ENCODE peak calls at places on chromosomes 13 and 19, in six cellular contexts. S is kidney, T is lung, D is body of pancreas, L is IMR-90, N is A549. M is an unnamed sample. For H3K4me1, the result is how much of the 10 kb centered on the place peaks cover.

GRCh38 chr13:52665325-52665724 is 12.7 kb downstream of the SUGT1 start:
- DNase-seq in T (no peak), L (peak), N (peak), S (no peak), D (no peak), M (no peak)

GRCh38 chr19:2549701-2550191 is 73.8 kb downstream of the GADD45B start:
- DNase-seq in S (peak), D (peak), L (peak), N (no peak), T (peak), M (no peak)

GRCh38 chr19:10450853-10451609 is 30.7 kb downstream of the PDE4A start:
- DNase-seq in L (no peak), T (no peak), D (no peak), S (peak), N (peak), M (no peak)

GRCh38 chr13:102777716-102778115 is 4.1 kb upstream of the TEX30 start:
- DNase-seq in S (no peak), T (no peak), D (no peak), N (no peak), L (no peak), M (no peak)

GRCh38 chr19:44570984-44571684 is 41.7 kb upstream of the CEACAM20 start:
- DNase-seq in S (no peak), T (peak), D (peak), N (peak), L (peak), M (peak)

GRCh38 chr13:27793377-27794074 is 1.2 kb downstream of the GSX1 start:
- DNase-seq in D (no peak), T (no peak), L (no peak), S (no peak), N (no peak), M (no peak)

GRCh38 chr19:34926361-34926684 is 380 bp upstream of the ZNF30 start:
- DNase-seq in S (no peak), D (no peak), T (no peak), L (no peak), N (no peak), M (no peak)

GRCh38 chr13:87344176-87344575 is 327.0 kb upstream of the SLITRK5 start:
- DNase-seq in S (no peak), L (no peak), T (no peak), D (no peak), N (no peak), M (no peak)

GRCh38 chr19:28468701-28469459 is 744.1 kb downstream of the UQCRFS1 start:
- DNase-seq in S (peak), N (no peak), L (no peak), T (no peak), D (peak), M (no peak)

GRCh38 chr19:35725216-35725861 is 7.5 kb downstream of the KMT2B start:
- DNase-seq in T (no peak), D (no peak), N (no peak), S (no peak), L (no peak), M (no peak)

GRCh38 chr13:107205318-107206112 is 637.6 kb upstream of the ARGLU1 start:
- DNase-seq in D (peak), T (peak), S (peak), L (peak), N (peak), M (no peak)

GRCh38 chr13:110006304-110006703 is 219.9 kb upstream of the IRS2 start:
- DNase-seq in N (peak), T (no peak), D (no peak), S (no peak), L (peak), M (no peak)

DNA sequence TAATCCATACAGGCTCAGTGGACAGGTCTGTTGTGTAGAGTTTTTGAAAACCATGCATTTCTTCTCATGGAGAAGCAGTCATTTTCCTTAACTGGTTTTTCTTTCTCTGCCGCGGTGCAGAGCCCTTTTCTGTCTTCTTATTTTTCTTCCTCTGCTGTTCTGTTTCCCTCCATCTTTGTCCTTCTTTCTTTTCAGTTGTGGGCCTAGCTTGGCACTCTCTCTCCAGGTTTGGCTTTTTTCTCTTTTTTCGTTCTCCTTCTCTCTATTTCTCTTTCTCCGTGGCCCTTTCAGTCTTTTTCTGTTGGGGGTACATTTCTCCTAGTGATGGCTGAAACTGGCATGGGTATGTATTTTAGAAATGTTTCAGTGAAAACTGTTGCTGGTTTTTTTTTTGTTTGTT is 24.1 kb downstream of the NFIX start:
- DNase-seq in N (no peak), D (no peak), L (no peak), T (no peak), S (no peak), M (no peak)
- H3K4me1 ChIP-seq in N (under half), D (under half), L (under half), T (under half), S (under half), M (half or more)

GRCh38 chr13:63156816-63157215 is 1741.2 kb upstream of the PCDH20 start:
- DNase-seq in D (no peak), L (no peak), T (no peak), N (no peak), S (no peak), M (no peak)

GRCh38 chr13:63163903-63164302 is 1748.3 kb upstream of the PCDH20 start:
- DNase-seq in D (no peak), L (no peak), N (no peak), T (no peak), S (no peak), M (no peak)

GRCh38 chr13:63161219-63161618 is 1745.6 kb upstream of the PCDH20 start:
- DNase-seq in L (peak), S (no peak), T (no peak), N (no peak), D (no peak), M (no peak)
- TF ChIP-seq CTCF in L (no peak), S (no peak), T (no peak), N (no peak), D (no peak), M (no peak)

DNA sequence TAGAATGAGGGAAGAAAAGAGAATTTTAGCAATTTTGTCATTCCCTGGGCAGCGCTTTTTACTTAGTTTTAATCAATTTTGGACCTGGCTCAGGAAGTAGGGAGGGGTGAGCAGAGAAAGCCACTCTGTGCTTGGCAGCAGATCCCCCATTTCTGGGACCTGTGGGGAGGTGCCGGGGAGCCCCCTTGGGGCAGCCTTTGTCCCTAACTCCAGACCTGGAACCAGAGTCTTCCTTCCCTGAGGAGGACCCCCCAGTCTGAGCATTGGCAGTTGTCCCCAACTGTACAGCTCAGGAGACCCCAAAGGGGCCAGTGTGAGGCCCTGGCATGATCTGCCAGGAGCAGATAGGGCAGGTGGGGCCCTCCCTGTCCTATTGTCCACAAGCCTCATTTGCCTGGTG is 10.5 kb downstream of the LYL1 start:
- DNase-seq in D (no peak), T (no peak), S (no peak), L (no peak), N (no peak), M (no peak)
- H3K4me1 ChIP-seq in D (under half), T (under half), S (under half), L (under half), N (half or more), M (half or more)

DNA sequence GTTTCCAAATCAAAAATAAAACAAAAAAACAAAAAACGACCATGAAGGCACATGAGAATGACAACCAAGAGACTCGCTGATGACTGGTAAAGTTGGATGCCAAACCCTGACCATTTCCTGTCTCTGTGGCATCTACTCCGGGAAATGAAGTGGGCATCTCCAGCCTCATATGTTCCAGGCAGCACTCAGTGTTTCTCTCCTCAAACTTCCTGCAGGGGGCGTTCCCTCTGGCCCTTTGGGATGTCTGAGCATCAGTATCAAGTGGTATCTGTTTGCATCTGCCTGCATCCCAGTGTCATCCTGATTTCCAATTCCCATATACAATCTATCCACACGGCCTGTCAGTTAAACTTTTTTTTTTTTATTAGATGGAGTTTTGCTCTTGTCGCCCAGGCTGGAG is 9.8 kb upstream of the SIGLEC12 start:
- DNase-seq in D (no peak), N (peak), S (no peak), T (no peak), L (no peak), M (no peak)
- TF ChIP-seq CTCF in D (no peak), N (no peak), S (no peak), T (no peak), L (no peak), M (no peak)

M was measured in thoracic aorta.